ENCODE peak calls at places on chromosome 21, in eight cellular contexts. P, U, A, Y, L, K, Z and D are unnamed samples.

GRCh38 chr21:25005388-25005787 is 601.9 kb downstream of the MRPL39 start:
- DNase-seq in P (no peak), U (peak), A (no peak), Y (no peak), L (no peak), K (no peak), Z (no peak), D (no peak)

GRCh38 chr21:30689822-30690221 is 28.8 kb downstream of the KRTAP21-3 start:
- DNase-seq in P (no peak), U (no peak), A (no peak), Y (no peak), L (no peak), K (no peak), Z (no peak), D (no peak)

GRCh38 chr21:45618287-45618686 is 25.2 kb upstream of the PCBP3 start:
- DNase-seq in P (no peak), U (peak), A (no peak), Y (peak), L (no peak), K (no peak), Z (no peak), D (no peak)

GRCh38 chr21:38267991-38268858 is 11.4 kb downstream of the KCNJ15 start:
- DNase-seq in P (no peak), U (peak), A (no peak), Y (no peak), L (no peak), K (no peak), Z (no peak), D (no peak)

GRCh38 chr21:37341254-37341960 is 25.2 kb upstream of the DYRK1A start:
- DNase-seq in P (peak), U (no peak), A (no peak), Y (peak), L (no peak), K (peak), Z (no peak), D (no peak)

GRCh38 chr21:42373181-42373907 is 7.0 kb upstream of the TFF1 start:
- DNase-seq in P (no peak), U (no peak), A (no peak), Y (no peak), L (no peak), K (no peak), Z (no peak), D (no peak)

GRCh38 chr21:33936221-33937038 is 20.8 kb upstream of the ATP5PO start:
- DNase-seq in P (no peak), U (peak), A (no peak), Y (no peak), L (no peak), K (no peak), Z (no peak), D (no peak)

GRCh38 chr21:46289655-46290178 is 3.6 kb downstream of the YBEY start:
- DNase-seq in P (no peak), U (no peak), A (no peak), Y (no peak), L (no peak), K (no peak), Z (no peak), D (no peak)

GRCh38 chr21:35632711-35633110 is 427.6 kb downstream of the SETD4 start:
- DNase-seq in P (no peak), U (no peak), A (no peak), Y (no peak), L (no peak), K (no peak), Z (no peak), D (no peak)

GRCh38 chr21:41442496-41443186 is 16.6 kb downstream of the MX1 start:
- DNase-seq in P (no peak), U (no peak), A (no peak), Y (no peak), L (no peak), K (no peak), Z (no peak), D (no peak)

GRCh38 chr21:41228006-41228370 is 60.0 kb downstream of the BACE2 start:
- DNase-seq in P (no peak), U (no peak), A (no peak), Y (no peak), L (no peak), K (no peak), Z (no peak), D (no peak)